ENCODE peak calls at places on chromosomes 11 and 22, in eight cellular contexts. R is coronary artery, N is GM10248, L is epithelial cell of esophagus, E is cardiac muscle cell, A is IMR-90, W is suprapubic skin, M is fibroblast of villous mesenchyme. F is an unnamed sample.

GRCh38 chr11:110772863-110773262 is 60.6 kb upstream of the ARHGAP20 start:
- DNase-seq in A (no peak), M (no peak), W (no peak), R (no peak), N (no peak), E (no peak), L (no peak), F (no peak)

GRCh38 chr11:119505861-119506260 is 82.9 kb upstream of the THY1 start:
- DNase-seq in A (peak), N (no peak), E (no peak), W (no peak), R (no peak), L (no peak), M (no peak), F (no peak)

GRCh38 chr11:107576497-107577086 is 11.1 kb upstream of the ALKBH8 start:
- DNase-seq in R (no peak), A (peak), E (peak), W (no peak), L (peak), M (peak), N (peak), F (no peak)

GRCh38 chr22:46675479-46675878 is 55.3 kb downstream of the GRAMD4 start:
- DNase-seq in R (no peak), M (no peak), E (no peak), A (no peak), W (no peak), L (no peak), N (no peak), F (no peak)

GRCh38 chr22:50296658-50297490 is 10.6 kb downstream of the PLXNB2 start:
- DNase-seq in N (no peak), W (no peak), M (no peak), R (no peak), A (no peak), E (no peak), L (no peak), F (no peak)

GRCh38 chr11:70782401-70782913 is 384.1 kb downstream of the CTTN start:
- DNase-seq in W (no peak), E (no peak), N (no peak), M (no peak), L (no peak), R (no peak), A (no peak), F (no peak)

GRCh38 chr11:3106736-3107524 is 49.7 kb upstream of the CARS1 start:
- DNase-seq in N (no peak), L (no peak), E (no peak), A (no peak), M (no peak), W (no peak), R (peak), F (no peak)

GRCh38 chr11:92180664-92181251 is 43.9 kb upstream of the FAT3 start:
- DNase-seq in E (no peak), L (peak), N (no peak), M (peak), A (peak), W (no peak), R (no peak), F (no peak)

GRCh38 chr22:20378110-20378509 is 15.8 kb upstream of the ZNF74 start:
- DNase-seq in R (no peak), E (no peak), L (no peak), W (no peak), M (no peak), N (no peak), A (no peak), F (no peak)

GRCh38 chr11:134861490-134862107 is 449.6 kb upstream of the B3GAT1 start:
- DNase-seq in R (peak), N (no peak), L (no peak), W (no peak), E (no peak), A (no peak), M (no peak), F (no peak)

GRCh38 chr11:124829986-124830385 is 29.8 kb upstream of the MSANTD2 start:
- DNase-seq in L (no peak), N (no peak), M (no peak), R (no peak), W (no peak), A (peak), E (no peak), F (no peak)

GRCh38 chr11:128022007-128022368 is 565.4 kb downstream of the ETS1 start:
- DNase-seq in A (peak), W (no peak), N (no peak), L (peak), E (no peak), M (no peak), R (no peak), F (no peak)

GRCh38 chr11:100632970-100633452 is 54.1 kb upstream of the ARHGAP42 start:
- DNase-seq in R (no peak), L (no peak), W (peak), M (peak), E (peak), N (no peak), A (peak), F (no peak)

GRCh38 chr11:35619030-35619753 is 932 bp downstream of the FJX1 start:
- DNase-seq in L (peak), W (no peak), E (no peak), R (no peak), M (peak), N (peak), A (peak), F (no peak)

GRCh38 chr11:69048718-69049489 is at the start of gene TPCN2:
- DNase-seq in A (peak), E (peak), R (peak), M (peak), N (peak), W (peak), L (peak), F (peak)

GRCh38 chr11:9362393-9362863 is 22.0 kb upstream of the IPO7 start:
- DNase-seq in A (no peak), W (peak), R (no peak), M (no peak), E (peak), N (no peak), L (no peak), F (no peak)

GRCh38 chr11:12585861-12586260 is 88.4 kb upstream of the TEAD1 start:
- DNase-seq in M (no peak), W (no peak), E (no peak), N (no peak), A (no peak), R (no peak), L (no peak), F (no peak)

GRCh38 chr11:116255234-116255953 is 517.4 kb downstream of the BUD13 start:
- DNase-seq in L (no peak), W (no peak), R (no peak), M (no peak), E (no peak), A (no peak), N (no peak), F (no peak)

GRCh38 chr22:24554316-24555159 is at the start of gene GUCD1:
- DNase-seq in N (peak), W (no peak), M (peak), A (peak), L (peak), E (peak), R (no peak), F (no peak)

GRCh38 chr11:13861411-13861810 is 101.1 kb upstream of the SPON1 start:
- DNase-seq in W (no peak), R (no peak), M (no peak), N (no peak), A (no peak), L (no peak), E (no peak), F (no peak)

GRCh38 chr22:48238018-48238915 is 1475.8 kb downstream of the TBC1D22A start:
- DNase-seq in W (peak), M (no peak), R (peak), L (no peak), A (no peak), E (no peak), N (no peak), F (no peak)

GRCh38 chr22:30733081-30733680 is 38.5 kb downstream of the OSBP2 start:
- DNase-seq in E (no peak), N (no peak), A (peak), L (peak), R (no peak), M (no peak), W (no peak), F (no peak)

GRCh38 chr11:22244986-22245592 is 52.2 kb downstream of the ANO5 start:
- DNase-seq in E (peak), M (peak), L (peak), R (no peak), N (peak), A (peak), W (no peak), F (peak)

GRCh38 chr11:20457934-20458333 is 70.4 kb downstream of the PRMT3 start:
- DNase-seq in A (no peak), R (no peak), N (no peak), M (no peak), W (no peak), L (no peak), E (no peak), F (no peak)

GRCh38 chr11:13207665-13208594 is 69.7 kb upstream of the BMAL1 start:
- DNase-seq in A (peak), R (no peak), L (peak), N (no peak), W (no peak), E (peak), M (peak), F (no peak)

GRCh38 chr22:41654322-41654721 is 33.2 kb downstream of the XRCC6 start:
- DNase-seq in L (no peak), A (no peak), M (no peak), E (no peak), R (no peak), W (no peak), N (no peak), F (no peak)

GRCh38 chr11:113833151-113833550 is 42.2 kb downstream of the USP28 start:
- DNase-seq in M (no peak), A (no peak), R (no peak), E (no peak), N (no peak), W (no peak), L (no peak), F (no peak)

GRCh38 chr11:75031224-75031753 is 42.6 kb downstream of the NEU3 start:
- DNase-seq in W (no peak), N (no peak), A (peak), L (peak), M (peak), R (no peak), E (no peak), F (no peak)

GRCh38 chr11:131070365-131070764 is 154.1 kb upstream of the SNX19 start:
- DNase-seq in R (no peak), M (no peak), E (no peak), L (no peak), N (no peak), A (no peak), W (no peak), F (no peak)
- TF ChIP-seq CTCF in R (no peak), M (peak), E (no peak), L (no peak), N (no peak), A (no peak), W (no peak), F (no peak)

DNA sequence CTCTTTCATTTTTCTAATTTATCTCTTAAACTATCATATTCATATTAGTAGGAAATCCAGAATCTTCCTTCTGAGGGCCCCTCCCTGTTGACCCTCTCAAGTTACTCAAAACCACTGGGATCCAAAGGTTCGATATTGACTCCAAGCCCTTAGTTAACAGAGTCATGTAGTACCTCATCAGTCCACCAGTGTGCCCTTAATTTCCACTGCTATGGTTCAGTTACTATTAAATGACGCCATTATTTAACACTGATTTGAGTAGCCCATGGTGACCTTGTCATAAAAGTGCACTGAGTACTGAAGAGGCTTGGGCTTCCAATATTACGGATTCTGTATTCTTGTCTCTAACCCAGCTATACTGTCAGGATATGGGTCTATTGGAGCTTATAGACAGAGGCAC is 91.9 kb upstream of the MS4A8 start:
- DNase-seq in E (no peak), R (no peak), M (no peak), W (no peak), L (no peak), N (no peak), A (no peak), F (no peak)
- TF ChIP-seq CTCF in E (no peak), R (no peak), M (no peak), W (no peak), L (no peak), N (no peak), A (no peak), F (peak)

DNA sequence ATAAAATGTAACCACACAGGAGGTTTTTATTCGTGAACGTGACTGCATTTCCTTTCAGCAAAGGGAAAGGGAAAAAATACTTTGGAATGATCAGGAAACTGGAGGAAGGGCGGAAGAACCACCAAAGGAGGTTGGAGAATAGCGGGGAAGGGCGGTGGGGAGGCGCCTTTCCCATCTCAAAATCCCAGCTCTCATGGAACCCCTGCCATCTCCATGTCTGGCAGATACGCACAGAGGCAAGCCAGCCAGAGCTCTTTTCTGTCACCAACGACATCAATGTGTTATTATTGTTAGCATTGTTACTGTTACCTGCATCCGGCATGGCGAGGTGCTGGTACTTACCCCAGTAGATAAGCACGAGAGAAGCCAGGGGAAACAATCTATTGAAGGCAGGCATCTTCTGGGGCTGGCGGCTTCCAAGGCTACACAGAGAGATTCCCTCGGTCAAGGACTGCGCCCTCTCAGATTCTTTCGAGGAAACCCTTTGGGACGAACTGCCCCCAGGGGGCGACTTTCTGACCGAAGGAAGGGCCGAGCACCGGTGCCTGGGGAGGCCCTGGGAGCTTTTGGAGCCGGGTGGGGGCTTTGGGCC is 923 bp downstream of the SCN3B start:
- DNase-seq in E (no peak), W (no peak), N (no peak), M (no peak), A (no peak), L (peak), R (no peak), F (no peak)
- TF ChIP-seq CTCF in E (peak), W (no peak), N (no peak), M (no peak), A (no peak), L (no peak), R (no peak), F (no peak)

DNA sequence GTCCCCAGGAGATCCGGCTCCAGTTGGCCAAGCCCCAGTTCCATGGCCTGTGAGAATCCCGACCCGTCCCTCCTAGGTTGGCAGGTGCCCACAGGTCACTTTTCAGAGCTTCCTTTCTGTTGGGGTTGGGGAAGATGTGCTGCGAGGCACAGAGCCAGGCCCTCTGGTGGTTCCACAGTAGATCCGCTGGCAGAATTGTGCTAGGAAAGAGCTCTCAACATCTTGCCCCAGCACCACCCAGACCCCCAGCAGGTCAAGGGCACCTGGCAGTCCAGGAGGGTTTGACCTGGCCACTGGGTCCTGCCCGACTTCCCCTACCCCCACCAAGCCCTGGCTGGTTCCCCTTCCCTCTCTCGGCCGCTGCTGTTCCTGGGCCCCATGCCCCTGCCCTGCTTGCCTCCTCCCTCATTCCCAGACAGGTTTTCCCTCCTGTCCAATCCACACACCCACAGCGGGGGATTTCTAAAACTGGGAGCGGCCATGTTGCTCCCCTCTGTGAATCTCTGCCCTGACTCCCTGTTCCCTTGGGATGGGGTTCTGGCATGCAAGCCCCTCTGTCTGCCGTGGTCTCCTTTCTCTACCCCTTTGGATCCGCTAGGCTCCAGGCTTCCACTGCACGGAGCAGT is 26.2 kb upstream of the GCAT start:
- DNase-seq in W (no peak), N (no peak), L (no peak), R (no peak), E (no peak), M (no peak), A (peak), F (no peak)
- TF ChIP-seq CTCF in W (no peak), N (no peak), L (peak), R (no peak), E (peak), M (peak), A (peak), F (no peak)

DNA sequence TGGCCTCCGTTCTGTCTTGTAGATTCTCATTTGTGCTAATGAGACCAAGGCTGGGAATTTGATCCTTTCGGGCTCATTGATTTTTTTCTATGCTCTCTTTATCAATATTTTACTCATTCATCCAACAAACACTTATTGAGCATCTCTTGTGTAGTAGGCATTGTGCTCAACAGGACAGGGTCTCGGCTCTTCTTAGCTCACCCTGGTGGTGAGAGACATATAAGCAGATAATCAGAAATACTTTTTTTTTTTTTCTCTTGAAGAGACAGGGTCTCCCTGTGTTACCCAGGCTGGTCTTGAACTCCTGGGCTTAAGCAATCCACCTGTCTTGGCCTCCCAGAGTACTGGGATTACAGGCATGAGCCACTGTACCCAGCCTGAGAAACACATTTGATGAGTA is 48.0 kb upstream of the SLC5A1 start:
- DNase-seq in A (no peak), L (no peak), R (no peak), W (no peak), E (no peak), M (no peak), N (no peak), F (no peak)
- TF ChIP-seq CTCF in A (peak), L (no peak), R (no peak), W (no peak), E (peak), M (peak), N (no peak), F (peak)

DNA sequence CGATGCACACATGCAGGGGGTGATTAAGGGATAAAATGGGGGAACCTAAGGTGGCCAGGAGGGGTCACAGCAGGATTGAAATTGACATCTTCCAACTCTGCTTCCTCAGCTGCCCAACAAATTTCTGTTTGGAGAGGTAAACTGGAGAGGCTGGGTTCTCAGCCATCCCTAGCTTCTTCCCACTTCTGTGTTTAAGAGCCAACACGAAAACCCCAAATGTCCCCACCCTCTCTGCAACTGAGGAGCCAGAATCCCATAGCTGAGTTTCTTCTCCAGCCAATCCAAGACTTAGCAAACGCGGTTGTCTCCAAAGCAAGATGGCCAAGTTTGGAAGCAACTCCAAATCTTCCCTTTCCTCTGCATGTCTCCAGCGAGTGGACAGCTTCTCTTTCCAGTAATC is 539.1 kb downstream of the MIAT start:
- DNase-seq in M (no peak), A (no peak), R (peak), E (no peak), L (no peak), N (no peak), W (peak), F (no peak)
- TF ChIP-seq CTCF in M (no peak), A (no peak), R (no peak), E (no peak), L (no peak), N (no peak), W (no peak), F (no peak)

F was measured in GM12864.